ENCODE peak calls at places on chromosomes 5 and 9, in four cellular contexts. One of them, this sample, is unnamed. For H3K4me1 and H3K9me3, the result is how much of the 10 kb centered on the place peaks cover.

GRCh38 chr5:126937796-126938195 is 92.6 kb downstream of the MARCHF3 start:
- DNase-seq in mammary epithelial cell: no peak
- DNase-seq in body of pancreas: no peak
- DNase-seq in PC-3: no peak
- DNase-seq in this sample: peak

GRCh38 chr9:35397923-35398322 is 92.0 kb upstream of the RUSC2 start:
- DNase-seq in mammary epithelial cell: no peak
- DNase-seq in body of pancreas: no peak
- DNase-seq in PC-3: no peak
- DNase-seq in this sample: no peak

GRCh38 chr5:135709998-135710670 is 124.3 kb upstream of the SLC25A48 start:
- DNase-seq in mammary epithelial cell: no peak
- DNase-seq in body of pancreas: no peak
- DNase-seq in PC-3: no peak
- DNase-seq in this sample: no peak

GRCh38 chr5:41625571-41625970 is 115.2 kb upstream of the PLCXD3 start:
- DNase-seq in mammary epithelial cell: no peak
- DNase-seq in body of pancreas: no peak
- DNase-seq in PC-3: peak
- DNase-seq in this sample: no peak

GRCh38 chr5:172149073-172149472 is 39.0 kb downstream of the STK10 start:
- DNase-seq in mammary epithelial cell: no peak
- DNase-seq in body of pancreas: no peak
- DNase-seq in PC-3: no peak
- DNase-seq in this sample: peak

GRCh38 chr9:106945727-106946690 is 83.0 kb downstream of the ZNF462 start:
- DNase-seq in mammary epithelial cell: peak
- DNase-seq in body of pancreas: no peak
- DNase-seq in PC-3: peak
- DNase-seq in this sample: peak

GRCh38 chr5:65172486-65173129 is 309.1 kb downstream of the ADAMTS6 start:
- DNase-seq in mammary epithelial cell: peak
- DNase-seq in body of pancreas: no peak
- DNase-seq in PC-3: no peak
- DNase-seq in this sample: no peak

GRCh38 chr5:117953272-117953671 is 1035.1 kb downstream of the DTWD2 start:
- DNase-seq in mammary epithelial cell: no peak
- DNase-seq in body of pancreas: no peak
- DNase-seq in PC-3: no peak
- DNase-seq in this sample: no peak

GRCh38 chr9:113687680-113688371 is 188.3 kb upstream of the ZNF618 start:
- DNase-seq in mammary epithelial cell: no peak
- DNase-seq in body of pancreas: peak
- DNase-seq in PC-3: no peak
- DNase-seq in this sample: no peak

GRCh38 chr9:113690055-113690740 is 185.9 kb upstream of the ZNF618 start:
- DNase-seq in mammary epithelial cell: no peak
- DNase-seq in body of pancreas: no peak
- DNase-seq in PC-3: no peak
- DNase-seq in this sample: no peak

GRCh38 chr9:113695901-113696300 is 180.2 kb upstream of the ZNF618 start:
- DNase-seq in mammary epithelial cell: peak
- DNase-seq in body of pancreas: no peak
- DNase-seq in PC-3: peak
- DNase-seq in this sample: no peak

GRCh38 chr9:113694912-113695900 is 180.9 kb upstream of the ZNF618 start:
- DNase-seq in mammary epithelial cell: no peak
- DNase-seq in body of pancreas: no peak
- DNase-seq in PC-3: peak
- DNase-seq in this sample: no peak

GRCh38 chr9:113692264-113692663 is 183.8 kb upstream of the ZNF618 start:
- DNase-seq in mammary epithelial cell: no peak
- DNase-seq in body of pancreas: no peak
- DNase-seq in PC-3: no peak
- DNase-seq in this sample: no peak
- H3K4me1 ChIP-seq in mammary epithelial cell: under half
- H3K4me1 ChIP-seq in body of pancreas: under half
- H3K4me1 ChIP-seq in PC-3: under half
- H3K4me1 ChIP-seq in this sample: under half

DNA sequence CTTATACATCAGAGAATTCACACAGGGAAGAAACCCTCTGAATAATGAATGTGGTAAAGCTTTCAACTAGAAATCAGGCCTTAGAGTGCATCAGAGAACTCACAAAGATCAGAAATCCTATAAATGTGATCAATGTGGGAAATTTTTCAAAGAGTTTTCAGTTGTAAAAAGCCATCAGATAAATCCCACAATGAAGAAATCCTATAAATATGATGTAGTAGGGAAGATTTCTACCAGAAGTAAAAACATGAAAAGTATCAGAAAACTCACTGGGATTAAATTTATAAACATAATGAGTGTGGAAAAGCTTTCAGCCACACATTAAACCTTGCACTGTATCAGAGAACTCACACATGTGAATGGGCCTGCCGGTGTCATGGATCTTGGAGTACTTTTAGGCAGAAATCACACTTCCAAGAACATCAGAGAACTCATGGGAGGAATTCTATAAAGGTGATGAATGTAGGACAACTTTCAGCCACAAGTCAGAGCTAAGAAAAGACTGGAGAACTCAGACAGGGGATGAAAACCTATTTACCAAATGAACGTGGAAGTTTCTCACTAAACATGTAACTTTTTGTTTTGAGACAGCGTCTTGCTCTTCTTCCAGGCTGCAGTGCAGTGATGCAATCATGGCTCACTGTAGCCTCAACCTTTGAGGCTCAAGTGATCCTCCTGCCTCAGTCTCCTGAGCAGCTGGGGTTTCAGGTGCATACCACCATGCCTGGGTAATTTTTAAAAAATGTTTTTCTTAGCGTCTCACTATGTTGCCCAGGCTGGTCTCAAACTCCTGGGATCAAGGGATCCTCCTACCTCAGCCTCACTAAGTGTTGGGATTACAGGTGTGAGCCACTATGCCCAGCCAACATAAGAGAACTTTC is 39.5 kb downstream of the ZNF510 start:
- DNase-seq in mammary epithelial cell: no peak
- DNase-seq in body of pancreas: no peak
- DNase-seq in PC-3: no peak
- DNase-seq in this sample: no peak
- H3K9me3 ChIP-seq in mammary epithelial cell: under half
- H3K9me3 ChIP-seq in body of pancreas: under half
- H3K9me3 ChIP-seq in PC-3: under half
- H3K9me3 ChIP-seq in this sample: half or more

DNA sequence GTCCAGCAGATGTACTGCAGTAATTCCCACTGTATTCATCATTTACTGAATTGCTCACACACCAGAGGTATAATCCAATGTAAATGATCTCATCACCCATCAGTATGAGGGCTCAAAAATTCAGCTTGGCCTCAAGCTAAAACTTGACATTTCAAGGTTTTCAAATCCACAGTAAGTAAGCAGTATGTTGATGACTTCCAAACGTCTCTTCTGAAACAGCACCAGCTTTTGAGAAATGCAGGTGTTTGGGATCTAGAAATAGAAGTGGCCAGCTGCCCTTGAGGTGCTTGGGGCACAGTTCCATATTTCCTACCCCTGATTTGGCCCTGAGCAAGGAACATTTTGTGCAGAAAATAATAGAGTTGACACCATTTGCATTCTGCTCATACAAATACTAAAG is 388.0 kb upstream of the TUSC1 start:
- DNase-seq in mammary epithelial cell: no peak
- DNase-seq in body of pancreas: no peak
- DNase-seq in PC-3: no peak
- DNase-seq in this sample: no peak
- H3K4me1 ChIP-seq in mammary epithelial cell: under half
- H3K4me1 ChIP-seq in body of pancreas: under half
- H3K4me1 ChIP-seq in PC-3: under half
- H3K4me1 ChIP-seq in this sample: under half

GRCh38 chr9:82346040-82346439 is 357.5 kb downstream of the SPATA31D1 start:
- DNase-seq in mammary epithelial cell: no peak
- DNase-seq in body of pancreas: no peak
- DNase-seq in PC-3: no peak
- DNase-seq in this sample: no peak
- H3K9me3 ChIP-seq in mammary epithelial cell: under half
- H3K9me3 ChIP-seq in body of pancreas: under half
- H3K9me3 ChIP-seq in PC-3: under half
- H3K9me3 ChIP-seq in this sample: under half

DNA sequence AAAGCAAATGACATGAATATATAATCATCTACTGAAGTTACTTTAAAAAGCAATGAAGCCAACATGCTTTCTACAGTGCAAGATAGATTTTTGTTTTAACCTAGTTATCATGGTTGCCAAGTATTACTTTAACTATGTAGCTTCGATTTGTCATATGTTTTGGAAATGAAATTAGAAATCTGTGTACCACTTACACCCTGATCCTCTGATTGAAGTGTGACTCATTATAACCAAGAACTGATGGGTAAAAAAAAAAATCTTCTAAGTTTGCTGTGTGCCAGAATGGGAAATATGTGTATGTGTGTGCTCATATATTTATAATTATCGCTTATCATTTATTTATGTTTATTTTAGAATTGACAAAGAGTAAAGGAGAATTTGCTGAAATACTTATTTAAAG is 9.1 kb upstream of the CDC42SE2 start:
- DNase-seq in mammary epithelial cell: no peak
- DNase-seq in body of pancreas: no peak
- DNase-seq in PC-3: no peak
- DNase-seq in this sample: no peak
- H3K4me1 ChIP-seq in mammary epithelial cell: under half
- H3K4me1 ChIP-seq in body of pancreas: under half
- H3K4me1 ChIP-seq in PC-3: under half
- H3K4me1 ChIP-seq in this sample: under half

DNA sequence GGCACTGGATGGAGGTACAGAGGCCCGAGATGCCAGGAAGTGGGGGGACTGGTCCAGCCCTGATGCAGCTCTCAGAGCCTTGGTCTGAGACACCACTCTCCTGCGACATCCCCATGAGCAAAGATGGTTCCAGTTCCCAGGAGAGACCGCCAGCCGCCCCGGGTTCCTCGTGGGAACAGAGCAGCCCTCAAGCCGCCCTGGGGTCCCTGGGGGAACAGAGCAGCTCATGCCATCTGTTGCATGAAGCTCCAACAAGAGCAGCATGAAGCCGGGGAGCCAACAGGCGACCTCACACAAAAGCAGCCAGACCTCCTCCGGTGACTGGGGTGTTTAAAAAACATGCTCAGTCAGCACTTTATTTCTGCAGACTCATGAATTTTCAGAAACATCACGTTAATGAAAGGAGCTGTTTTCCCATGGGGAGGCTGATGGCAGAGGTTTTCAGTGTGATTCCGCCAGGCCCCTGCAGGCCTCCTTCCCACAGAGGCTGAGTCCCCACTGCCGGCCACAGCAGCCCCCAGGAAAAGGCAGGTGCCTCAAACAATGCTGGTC is 6.2 kb downstream of the SLC6A18 start:
- DNase-seq in mammary epithelial cell: no peak
- DNase-seq in body of pancreas: no peak
- DNase-seq in PC-3: no peak
- DNase-seq in this sample: no peak
- H3K9me3 ChIP-seq in mammary epithelial cell: under half
- H3K9me3 ChIP-seq in body of pancreas: under half
- H3K9me3 ChIP-seq in PC-3: under half
- H3K9me3 ChIP-seq in this sample: under half

GRCh38 chr9:113602126-113603119 is 138.9 kb downstream of the RGS3 start:
- DNase-seq in mammary epithelial cell: peak
- DNase-seq in body of pancreas: peak
- DNase-seq in PC-3: peak
- DNase-seq in this sample: peak
- H3K4me1 ChIP-seq in mammary epithelial cell: under half
- H3K4me1 ChIP-seq in body of pancreas: under half
- H3K4me1 ChIP-seq in PC-3: under half
- H3K4me1 ChIP-seq in this sample: under half

This sample was measured in adipocyte.